ENCODE peak calls at places on chromosomes 6 and 20, in four cellular contexts. One of them, this sample, is unnamed.
A peak's percentile ranks its signal among the peaks of the same experiment; 100 is the strongest.

GRCh38 chr6:44020148-44020547 is 107.1 kb downstream of the MRPL14 start:
- DNase-seq in WTC11: no peak
- DNase-seq in left lung: no peak
- DNase-seq in CD4-positive, alpha-beta T cell: no peak
- DNase-seq in this sample: no peak

GRCh38 chr20:60727425-60727824 is 524.6 kb upstream of the CDH4 start:
- DNase-seq in WTC11: no peak
- DNase-seq in left lung: no peak
- DNase-seq in CD4-positive, alpha-beta T cell: no peak
- DNase-seq in this sample: no peak

GRCh38 chr20:44023515-44024371 is 109.1 kb downstream of the TOX2 start:
- DNase-seq in WTC11: no peak
- DNase-seq in left lung: no peak
- DNase-seq in CD4-positive, alpha-beta T cell: no peak
- DNase-seq in this sample: no peak

GRCh38 chr6:112007805-112008204 is 46.1 kb upstream of the CCN6 start:
- DNase-seq in WTC11: no peak
- DNase-seq in left lung: no peak
- DNase-seq in CD4-positive, alpha-beta T cell: no peak
- DNase-seq in this sample: no peak

GRCh38 chr6:144647971-144648651 is 363.0 kb downstream of the UTRN start:
- DNase-seq in WTC11: no peak
- DNase-seq in left lung: no peak
- DNase-seq in CD4-positive, alpha-beta T cell: no peak
- DNase-seq in this sample: no peak

GRCh38 chr6:30845183-30845582 is 39.1 kb upstream of the DDR1 start:
- DNase-seq in WTC11: peak; percentile 51
- DNase-seq in left lung: no peak
- DNase-seq in CD4-positive, alpha-beta T cell: no peak
- DNase-seq in this sample: no peak

GRCh38 chr6:62492192-62492822 is 206.3 kb upstream of the KHDRBS2 start:
- DNase-seq in WTC11: no peak
- DNase-seq in left lung: peak; percentile 24
- DNase-seq in CD4-positive, alpha-beta T cell: no peak
- DNase-seq in this sample: no peak

GRCh38 chr6:136150961-136151360 is 99.2 kb downstream of the MTFR2 start:
- DNase-seq in WTC11: no peak
- DNase-seq in left lung: no peak
- DNase-seq in CD4-positive, alpha-beta T cell: no peak
- DNase-seq in this sample: no peak

GRCh38 chr20:16587066-16587465 is 13.8 kb upstream of the KIF16B start:
- DNase-seq in WTC11: no peak
- DNase-seq in left lung: no peak
- DNase-seq in CD4-positive, alpha-beta T cell: no peak
- DNase-seq in this sample: no peak

GRCh38 chr20:50297498-50298348 is 107.1 kb downstream of the CEBPB start:
- DNase-seq in WTC11: no peak
- DNase-seq in left lung: peak; percentile 82
- DNase-seq in CD4-positive, alpha-beta T cell: no peak
- DNase-seq in this sample: no peak

GRCh38 chr6:37607949-37608348 is 89.7 kb downstream of the MDGA1 start:
- DNase-seq in WTC11: no peak
- DNase-seq in left lung: no peak
- DNase-seq in CD4-positive, alpha-beta T cell: no peak
- DNase-seq in this sample: no peak
- TF ChIP-seq CTCF in WTC11: peak; percentile 11
- TF ChIP-seq CTCF in left lung: no peak
- TF ChIP-seq CTCF in CD4-positive, alpha-beta T cell: peak; percentile 17
- TF ChIP-seq CTCF in this sample: peak; percentile 62

GRCh38 chr6:69867075-69867911 is 937 bp downstream of the COL19A1 start:
- DNase-seq in WTC11: peak; percentile 68
- DNase-seq in left lung: peak; percentile 87
- DNase-seq in CD4-positive, alpha-beta T cell: peak; percentile 15
- DNase-seq in this sample: peak; percentile 72
- TF ChIP-seq CTCF in WTC11: no peak
- TF ChIP-seq CTCF in left lung: no peak
- TF ChIP-seq CTCF in CD4-positive, alpha-beta T cell: no peak
- TF ChIP-seq CTCF in this sample: peak; percentile 44

GRCh38 chr20:63822276-63822696 is 8.8 kb downstream of the ZBTB46 start:
- DNase-seq in WTC11: no peak
- DNase-seq in left lung: no peak
- DNase-seq in CD4-positive, alpha-beta T cell: no peak
- DNase-seq in this sample: no peak

GRCh38 chr20:63821824-63822223 is 9.2 kb downstream of the ZBTB46 start:
- DNase-seq in WTC11: no peak
- DNase-seq in left lung: no peak
- DNase-seq in CD4-positive, alpha-beta T cell: no peak
- DNase-seq in this sample: no peak

GRCh38 chr20:63815869-63816268 is 15.2 kb downstream of the ZBTB46 start:
- DNase-seq in WTC11: no peak
- DNase-seq in left lung: no peak
- DNase-seq in CD4-positive, alpha-beta T cell: no peak
- DNase-seq in this sample: no peak

GRCh38 chr20:63815613-63815862 is 15.5 kb downstream of the ZBTB46 start:
- DNase-seq in WTC11: no peak
- DNase-seq in left lung: no peak
- DNase-seq in CD4-positive, alpha-beta T cell: no peak
- DNase-seq in this sample: no peak

GRCh38 chr20:63819224-63819917 is 11.7 kb downstream of the ZBTB46 start:
- DNase-seq in WTC11: no peak
- DNase-seq in left lung: no peak
- DNase-seq in CD4-positive, alpha-beta T cell: no peak
- DNase-seq in this sample: no peak
- TF ChIP-seq CTCF in WTC11: no peak
- TF ChIP-seq CTCF in left lung: no peak
- TF ChIP-seq CTCF in CD4-positive, alpha-beta T cell: no peak
- TF ChIP-seq CTCF in this sample: peak; percentile 18

GRCh38 chr6:90156861-90157260 is 139.8 kb downstream of the BACH2 start:
- DNase-seq in WTC11: no peak
- DNase-seq in left lung: no peak
- DNase-seq in CD4-positive, alpha-beta T cell: peak; percentile 39
- DNase-seq in this sample: no peak
- TF ChIP-seq CTCF in WTC11: no peak
- TF ChIP-seq CTCF in left lung: no peak
- TF ChIP-seq CTCF in CD4-positive, alpha-beta T cell: no peak
- TF ChIP-seq CTCF in this sample: no peak